ENCODE peak calls at places on chromosomes 3 and 15, in five cellular contexts. F is H1, I is astrocyte, R is cardiac muscle cell, O is AG10803. L is an unnamed sample.

GRCh38 chr3:190545260-190545659 is 31.4 kb downstream of the IL1RAP start:
- DNase-seq in F (no peak), I (no peak), R (no peak), O (no peak), L (no peak)

GRCh38 chr15:69557340-69558137 is 104.9 kb downstream of the RPLP1 start:
- DNase-seq in F (no peak), I (peak), R (no peak), O (peak), L (no peak)

GRCh38 chr3:105066106-105066839 is 300.4 kb upstream of the ALCAM start:
- DNase-seq in F (no peak), I (peak), R (no peak), O (no peak), L (no peak)

GRCh38 chr3:171459942-171460225 is 321 bp downstream of the TNIK start:
- DNase-seq in F (peak), I (no peak), R (no peak), O (no peak), L (no peak)

GRCh38 chr3:115692887-115693524 is 69.7 kb downstream of the GAP43 start:
- DNase-seq in F (peak), I (peak), R (peak), O (peak), L (peak)

GRCh38 chr15:39887832-39888231 is 32.2 kb downstream of the GPR176 start:
- DNase-seq in F (no peak), I (no peak), R (peak), O (peak), L (no peak)

GRCh38 chr15:78103406-78104118 is 11.2 kb downstream of the SH2D7 start:
- DNase-seq in F (no peak), I (no peak), R (no peak), O (no peak), L (peak)

GRCh38 chr3:72960812-72961518 is 35.6 kb upstream of the PPP4R2 start:
- DNase-seq in F (no peak), I (no peak), R (peak), O (peak), L (no peak)

GRCh38 chr3:59108091-59108815 is 58.4 kb upstream of the CFAP20DC start:
- DNase-seq in F (no peak), I (no peak), R (no peak), O (peak), L (no peak)

GRCh38 chr3:178044320-178044719 is 491.9 kb upstream of the KCNMB2 start:
- DNase-seq in F (no peak), I (no peak), R (no peak), O (no peak), L (no peak)

GRCh38 chr15:32053717-32054116 is 23.4 kb downstream of the CHRNA7 start:
- DNase-seq in F (no peak), I (no peak), R (no peak), O (no peak), L (no peak)

GRCh38 chr3:167872032-167872431 is 136.5 kb downstream of the SERPINI1 start:
- DNase-seq in F (no peak), I (no peak), R (no peak), O (no peak), L (no peak)

GRCh38 chr3:23550402-23550801 is 255.4 kb upstream of the UBE2E1 start:
- DNase-seq in F (no peak), I (no peak), R (no peak), O (no peak), L (peak)

GRCh38 chr3:81540787-81541186 is 220.7 kb downstream of the GBE1 start:
- DNase-seq in F (no peak), I (no peak), R (peak), O (no peak), L (no peak)

GRCh38 chr3:171748341-171748918 is 61.9 kb downstream of the PLD1 start:
- DNase-seq in F (no peak), I (peak), R (no peak), O (peak), L (no peak)

GRCh38 chr15:101559938-101560337 is 70.4 kb upstream of the PCSK6 start:
- DNase-seq in F (peak), I (no peak), R (no peak), O (no peak), L (no peak)

GRCh38 chr3:64627471-64628321 is 60.1 kb downstream of the ADAMTS9 start:
- DNase-seq in F (no peak), I (no peak), R (no peak), O (peak), L (no peak)

GRCh38 chr3:155807823-155808222 is 1.7 kb upstream of the C3orf33 start:
- DNase-seq in F (no peak), I (peak), R (no peak), O (peak), L (no peak)

GRCh38 chr3:111961461-111962269 is 17.2 kb upstream of the ABHD10 start:
- DNase-seq in F (no peak), I (no peak), R (peak), O (peak), L (no peak)

GRCh38 chr3:111338059-111338698 is 203.8 kb upstream of the CD96 start:
- DNase-seq in F (peak), I (peak), R (peak), O (peak), L (peak)

GRCh38 chr3:50298836-50299637 is at the start of the genes HYAL3 and NAA80:
- DNase-seq in F (peak), I (peak), R (peak), O (peak), L (peak)
- TF ChIP-seq CTCF in F (no peak), I (no peak), R (peak), O (peak), L (peak)

GRCh38 chr3:142226474-142226873 is 1.1 kb upstream of the GK5 start:
- DNase-seq in F (no peak), I (no peak), R (no peak), O (no peak), L (no peak)
- TF ChIP-seq CTCF in F (peak), I (no peak), R (peak), O (peak), L (no peak)

GRCh38 chr3:42544492-42545283 is 37.1 kb downstream of the SEC22C start:
- DNase-seq in F (no peak), I (no peak), R (peak), O (no peak), L (no peak)
- TF ChIP-seq CTCF in F (no peak), I (no peak), R (no peak), O (peak), L (no peak)

GRCh38 chr3:46825450-46825849 is 37.8 kb downstream of the MYL3 start:
- DNase-seq in F (no peak), I (no peak), R (no peak), O (no peak), L (no peak)
- TF ChIP-seq CTCF in F (no peak), I (no peak), R (no peak), O (no peak), L (no peak)

GRCh38 chr3:142180761-142181362 is 31.5 kb upstream of the TFDP2 start:
- DNase-seq in F (peak), I (peak), R (peak), O (peak), L (no peak)
- TF ChIP-seq CTCF in F (peak), I (peak), R (peak), O (peak), L (peak)

DNA sequence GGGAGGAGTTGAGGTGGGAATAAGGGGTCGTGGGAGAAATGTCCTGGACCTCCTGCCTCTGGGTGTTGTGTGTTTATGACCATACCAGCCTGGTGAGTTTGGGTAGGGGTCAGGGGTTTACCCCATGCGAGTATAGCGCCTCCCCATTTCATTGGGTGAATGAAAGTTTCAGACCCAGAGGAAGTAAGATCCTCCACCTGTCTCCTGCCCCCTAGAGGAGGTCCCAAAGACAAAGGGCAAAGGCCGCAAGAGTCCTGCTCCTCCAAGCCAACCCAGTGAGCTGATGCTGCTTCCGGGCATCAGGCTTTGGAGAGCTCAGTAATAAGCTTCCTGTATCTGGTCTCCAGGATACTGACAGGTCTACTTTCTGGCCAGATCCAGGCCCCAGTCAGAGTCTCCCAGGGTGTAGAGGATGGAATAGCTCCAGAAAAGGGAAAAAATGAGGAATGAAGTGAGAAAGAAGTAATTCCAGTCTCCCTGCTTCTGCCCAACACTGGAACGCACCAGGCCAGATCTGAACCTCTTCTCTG is 6.4 kb upstream of the TBC1D21 start:
- DNase-seq in F (peak), I (no peak), R (no peak), O (no peak), L (no peak)
- TF ChIP-seq CTCF in F (peak), I (no peak), R (peak), O (no peak), L (no peak)

GRCh38 chr3:2268779-2269178 is 170.1 kb downstream of the CNTN4 start:
- DNase-seq in F (no peak), I (no peak), R (peak), O (no peak), L (no peak)
- TF ChIP-seq CTCF in F (peak), I (no peak), R (no peak), O (no peak), L (no peak)

GRCh38 chr15:52463638-52464037 is 65.0 kb downstream of the MYO5A start:
- DNase-seq in F (no peak), I (no peak), R (no peak), O (peak), L (no peak)
- TF ChIP-seq CTCF in F (no peak), I (no peak), R (no peak), O (peak), L (peak)

GRCh38 chr3:53554559-53555511 is 60.4 kb downstream of the CACNA1D start:
- DNase-seq in F (no peak), I (no peak), R (no peak), O (no peak), L (peak)

GRCh38 chr3:53545365-53546031 is 51.1 kb downstream of the CACNA1D start:
- DNase-seq in F (no peak), I (no peak), R (no peak), O (no peak), L (no peak)

GRCh38 chr3:53551324-53551723 is 56.9 kb downstream of the CACNA1D start:
- DNase-seq in F (no peak), I (no peak), R (no peak), O (no peak), L (no peak)

GRCh38 chr3:53547327-53547726 is 52.9 kb downstream of the CACNA1D start:
- DNase-seq in F (no peak), I (no peak), R (no peak), O (no peak), L (no peak)

DNA sequence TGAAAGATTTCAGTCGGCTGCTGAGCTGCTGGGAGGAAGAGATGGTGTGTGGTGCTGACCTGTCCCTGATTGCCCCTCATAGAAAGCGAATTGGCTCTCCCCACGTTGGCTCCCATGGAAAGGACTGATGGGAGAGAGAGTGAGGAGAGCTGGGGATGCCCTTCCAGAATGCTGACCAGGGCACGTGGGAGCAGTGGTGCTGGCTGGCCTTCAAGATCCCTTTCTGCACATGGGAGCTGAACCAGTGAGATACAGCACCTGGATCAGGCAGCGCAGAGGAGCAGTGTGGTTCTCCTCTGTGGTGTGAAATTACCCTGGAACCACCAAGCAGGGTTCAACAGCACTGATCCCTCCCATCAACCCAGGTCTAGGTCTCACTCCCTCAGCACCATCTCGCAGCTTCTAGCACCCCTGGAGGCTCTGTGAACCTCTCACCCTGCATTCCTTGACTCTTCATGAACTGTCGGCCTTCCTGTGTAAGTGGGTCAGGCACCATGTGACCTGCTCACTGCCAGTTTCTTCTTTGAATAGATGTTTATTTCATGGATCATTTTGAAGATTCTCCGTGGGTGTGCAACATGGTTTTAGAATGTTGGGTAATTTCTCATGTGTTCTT is 55.7 kb downstream of the CACNA1D start:
- DNase-seq in F (no peak), I (no peak), R (peak), O (no peak), L (no peak)
- TF ChIP-seq CTCF in F (no peak), I (no peak), R (no peak), O (no peak), L (no peak)

GRCh38 chr15:94582368-94582767 is 351.0 kb downstream of the MCTP2 start:
- DNase-seq in F (peak), I (no peak), R (peak), O (no peak), L (peak)
- TF ChIP-seq CTCF in F (peak), I (no peak), R (peak), O (no peak), L (peak)